ENCODE peak calls at places on chromosome 16, in six cellular contexts. X is endodermal cell, S is lung, Y is heart right ventricle, V is HCT116, R is astrocyte of the spinal cord. W is an unnamed sample.
A peak's percentile ranks its signal among the peaks of the same experiment; 100 is the strongest.

GRCh38 chr16:4892356-4893102 is 44.4 kb downstream of the PPL start:
- DNase-seq in X (no peak), S (no peak), Y (peak; percentile 42), V (no peak), R (peak; percentile 11), W (peak; percentile 60)

GRCh38 chr16:4936181-4936990 is 562 bp downstream of the PPL start:
- DNase-seq in X (peak; percentile 85), S (peak; percentile 59), Y (peak; percentile 32), V (no peak), R (no peak), W (no peak)

GRCh38 chr16:11535494-11535893 is 51.2 kb downstream of the LITAF start:
- DNase-seq in X (no peak), S (no peak), Y (no peak), V (no peak), R (no peak), W (no peak)

GRCh38 chr16:16151315-16151714 is 72.0 kb downstream of the ABCC6 start:
- DNase-seq in X (no peak), S (no peak), Y (no peak), V (no peak), R (no peak), W (peak; percentile 30)

GRCh38 chr16:10345629-10346028 is 40.2 kb upstream of the ATF7IP2 start:
- DNase-seq in X (no peak), S (no peak), Y (no peak), V (no peak), R (no peak), W (no peak)

GRCh38 chr16:89052824-89053724 is 40.6 kb upstream of the ACSF3 start:
- DNase-seq in X (no peak), S (no peak), Y (peak; percentile 12), V (peak; percentile 92), R (peak; percentile 5), W (no peak)

GRCh38 chr16:88515925-88516324 is 54.3 kb upstream of the ZC3H18 start:
- DNase-seq in X (no peak), S (no peak), Y (no peak), V (no peak), R (no peak), W (no peak)

GRCh38 chr16:77289331-77289809 is 90.2 kb downstream of the SYCE1L start:
- DNase-seq in X (no peak), S (no peak), Y (no peak), V (no peak), R (peak; percentile 76), W (peak; percentile 67)

GRCh38 chr16:84036982-84037425 is 5.6 kb downstream of the SLC38A8 start:
- DNase-seq in X (no peak), S (no peak), Y (no peak), V (no peak), R (no peak), W (no peak)

GRCh38 chr16:46932802-46933201 is 40.7 kb downstream of the DNAJA2 start:
- DNase-seq in X (peak; percentile 61), S (no peak), Y (no peak), V (no peak), R (no peak), W (no peak)

GRCh38 chr16:9976641-9977040 is 205.6 kb downstream of the GRIN2A start:
- DNase-seq in X (no peak), S (no peak), Y (no peak), V (no peak), R (no peak), W (no peak)

GRCh38 chr16:56918467-56919012 is 13.4 kb upstream of the HERPUD1 start:
- DNase-seq in X (no peak), S (no peak), Y (no peak), V (no peak), R (no peak), W (peak; percentile 68)

GRCh38 chr16:1913327-1914083 is 4.7 kb downstream of the HS3ST6 start:
- DNase-seq in X (no peak), S (peak; percentile 74), Y (no peak), V (no peak), R (no peak), W (no peak)

GRCh38 chr16:88968589-88969280 is 8.3 kb downstream of the CBFA2T3 start:
- DNase-seq in X (no peak), S (no peak), Y (peak; percentile 8), V (no peak), R (no peak), W (no peak)

GRCh38 chr16:22239131-22239805 is 33.2 kb downstream of the EEF2K start:
- DNase-seq in X (no peak), S (no peak), Y (no peak), V (no peak), R (no peak), W (no peak)

GRCh38 chr16:49855822-49856740 is at the start of gene ZNF423:
- DNase-seq in X (peak; percentile 75), S (no peak), Y (peak; percentile 40), V (no peak), R (no peak), W (no peak)

GRCh38 chr16:66900721-66901441 is 17.8 kb downstream of the CDH16 start:
- DNase-seq in X (no peak), S (no peak), Y (no peak), V (no peak), R (no peak), W (no peak)

GRCh38 chr16:48022496-48022895 is 133.3 kb downstream of the ABCC12 start:
- DNase-seq in X (no peak), S (no peak), Y (no peak), V (no peak), R (no peak), W (no peak)

GRCh38 chr16:4640572-4641305 is 16.1 kb downstream of the MGRN1 start:
- DNase-seq in X (peak; percentile 39), S (peak; percentile 60), Y (no peak), V (no peak), R (no peak), W (no peak)

GRCh38 chr16:80158766-80159165 is 382.0 kb upstream of the DYNLRB2 start:
- DNase-seq in X (no peak), S (no peak), Y (no peak), V (no peak), R (peak; percentile 83), W (peak; percentile 56)

GRCh38 chr16:74759564-74759963 is 15.1 kb downstream of the FA2H start:
- DNase-seq in X (no peak), S (no peak), Y (no peak), V (no peak), R (no peak), W (no peak)

GRCh38 chr16:69497876-69498596 is 67.7 kb upstream of the NFAT5 start:
- DNase-seq in X (peak; percentile 49), S (no peak), Y (no peak), V (no peak), R (no peak), W (no peak)

GRCh38 chr16:88282221-88283041 is 100.3 kb upstream of the ZNF469 start:
- DNase-seq in X (no peak), S (no peak), Y (no peak), V (no peak), R (no peak), W (peak; percentile 41)

GRCh38 chr16:31879937-31880321 is 6.3 kb downstream of the ZNF267 start:
- DNase-seq in X (no peak), S (no peak), Y (no peak), V (no peak), R (no peak), W (no peak)

GRCh38 chr16:30747331-30747730 is 894 bp upstream of the PHKG2 start:
- DNase-seq in X (no peak), S (no peak), Y (no peak), V (no peak), R (peak; percentile 28), W (peak; percentile 26)
- H3K4me3 ChIP-seq in X (peak overlapping the region; percentile 75), S (no peak overlapping the region), Y (no peak overlapping the region), V (peak overlapping the region; percentile 37), R (no peak overlapping the region), W (peak overlapping the region; percentile 67)

GRCh38 chr16:73199214-73199613 is 151.3 kb upstream of the ZFHX3 start:
- DNase-seq in X (no peak), S (no peak), Y (no peak), V (no peak), R (no peak), W (no peak)
- TF ChIP-seq CTCF in X (no peak), S (no peak), Y (no peak), V (no peak), R (no peak), W (no peak)

GRCh38 chr16:705748-706188 is at the start of gene FBXL16:
- DNase-seq in X (peak; percentile 68), S (no peak), Y (no peak), V (no peak), R (no peak), W (no peak)

GRCh38 chr16:702341-702740 is 3.3 kb downstream of the FBXL16 start:
- DNase-seq in X (no peak), S (no peak), Y (no peak), V (no peak), R (no peak), W (no peak)

GRCh38 chr16:704552-705380 is 835 bp downstream of the FBXL16 start:
- DNase-seq in X (no peak), S (no peak), Y (no peak), V (no peak), R (no peak), W (no peak)

GRCh38 chr16:703406-703805 is 2.2 kb downstream of the FBXL16 start:
- DNase-seq in X (no peak), S (no peak), Y (no peak), V (no peak), R (no peak), W (no peak)

DNA sequence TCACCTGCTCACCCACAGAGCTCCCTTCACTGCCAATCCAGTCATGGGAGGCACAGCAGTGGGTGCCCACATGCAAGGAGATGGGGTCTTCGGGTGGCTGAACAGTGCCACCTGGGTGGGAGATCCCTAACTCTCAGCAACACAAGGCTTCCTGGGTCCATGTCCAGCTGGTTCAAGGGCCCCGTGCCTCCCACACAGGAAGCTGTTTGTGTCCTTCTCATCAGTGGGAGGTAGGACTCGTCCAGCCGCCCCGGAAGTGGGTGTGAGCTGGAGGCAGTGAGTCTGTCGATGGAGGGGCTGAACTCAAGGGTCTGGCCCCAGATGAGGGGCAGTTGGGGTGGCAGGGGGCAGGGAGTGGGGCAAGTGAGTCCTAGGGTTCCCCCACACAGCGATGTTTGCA is 1.6 kb downstream of the FBXL16 start:
- DNase-seq in X (no peak), S (no peak), Y (no peak), V (no peak), R (no peak), W (no peak)
- H3K4me3 ChIP-seq in X (no peak overlapping the region), S (no peak overlapping the region), Y (no peak overlapping the region), V (peak overlapping the region; percentile 77), R (no peak overlapping the region), W (no peak overlapping the region)

GRCh38 chr16:19948186-19949104 is 63.8 kb upstream of the GPRC5B start:
- DNase-seq in X (no peak), S (no peak), Y (no peak), V (no peak), R (no peak), W (no peak)
- TF ChIP-seq CTCF in X (no peak), S (no peak), Y (no peak), V (no peak), R (no peak), W (no peak)

DNA sequence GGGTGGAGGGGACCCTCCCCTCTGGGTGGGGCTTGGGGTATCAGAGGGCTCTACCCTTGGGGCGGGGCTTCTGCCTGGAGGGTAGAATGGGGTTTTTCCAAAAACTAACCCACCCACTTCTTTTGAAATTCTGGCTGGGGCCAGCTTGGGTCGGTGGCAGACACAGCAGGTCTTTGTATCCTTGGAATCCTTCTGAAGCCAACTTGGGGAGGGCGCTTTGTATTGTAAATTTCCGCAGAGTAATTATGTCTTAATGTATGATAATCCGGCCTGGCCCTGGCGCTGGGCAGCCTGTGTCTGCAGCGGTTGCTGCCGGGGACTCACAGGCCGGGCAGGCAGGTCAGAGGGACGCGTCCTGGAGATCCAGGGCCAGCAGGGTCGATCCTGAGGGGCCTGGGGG is 33.9 kb upstream of the GSE1 start:
- DNase-seq in X (peak; percentile 82), S (no peak), Y (no peak), V (no peak), R (no peak), W (no peak)
- H3K4me3 ChIP-seq in X (no peak overlapping the region), S (no peak overlapping the region), Y (no peak overlapping the region), V (no peak overlapping the region), R (no peak overlapping the region), W (no peak overlapping the region)

W was measured in choroid plexus epithelial cell.